ENCODE peak calls at places on chromosomes 2 and 18, in nine cellular contexts. K is stimulated activated naive CD4-positive, alpha-beta T cell treated with Interleukin-2 at 50 U/mL for 16 hours; O is epithelial cell of prostate; I is MV-4-11; R is retina; B is LoVo; H is M059J; T is iPS-NIHi11; Q is T-helper 9 cell. N is an unnamed sample.

GRCh38 chr2:86069783-86070339 is 35.8 kb downstream of the POLR1A start:
- DNase-seq in K (no peak), O (no peak), I (no peak), R (no peak), B (no peak), H (no peak), T (no peak), Q (no peak), N (no peak)

GRCh38 chr2:106161938-106162814 is 31.9 kb downstream of the UXS1 start:
- DNase-seq in K (no peak), O (no peak), I (no peak), R (no peak), B (no peak), H (no peak), T (no peak), Q (no peak), N (no peak)

GRCh38 chr2:27127883-27128670 is 4.5 kb downstream of the ABHD1 start:
- DNase-seq in K (no peak), O (no peak), I (no peak), R (no peak), B (no peak), H (no peak), T (no peak), Q (no peak), N (no peak)

GRCh38 chr2:231632559-231633142 is 40.0 kb downstream of the TEX44 start:
- DNase-seq in K (no peak), O (no peak), I (no peak), R (no peak), B (no peak), H (peak), T (no peak), Q (no peak), N (no peak)

GRCh38 chr2:120251077-120251476 is 1.6 kb upstream of the RALB start:
- DNase-seq in K (no peak), O (no peak), I (no peak), R (peak), B (no peak), H (no peak), T (no peak), Q (no peak), N (no peak)

GRCh38 chr2:9702604-9703084 is 71.8 kb upstream of the YWHAQ start:
- DNase-seq in K (no peak), O (no peak), I (no peak), R (no peak), B (no peak), H (no peak), T (no peak), Q (no peak), N (no peak)

GRCh38 chr2:224334083-224334482 is 67.8 kb downstream of the FAM124B start:
- DNase-seq in K (no peak), O (no peak), I (peak), R (peak), B (no peak), H (no peak), T (no peak), Q (no peak), N (no peak)

GRCh38 chr2:155020246-155020645 is 321.8 kb downstream of the KCNJ3 start:
- DNase-seq in K (no peak), O (no peak), I (no peak), R (no peak), B (no peak), H (no peak), T (no peak), Q (no peak), N (no peak)

GRCh38 chr2:54287532-54287931 is 31.5 kb upstream of the TSPYL6 start:
- DNase-seq in K (no peak), O (no peak), I (no peak), R (no peak), B (no peak), H (no peak), T (no peak), Q (no peak), N (no peak)

GRCh38 chr2:188789951-188790350 is 184.2 kb upstream of the COL3A1 start:
- DNase-seq in K (no peak), O (no peak), I (no peak), R (no peak), B (no peak), H (no peak), T (no peak), Q (no peak), N (no peak)

GRCh38 chr2:206392118-206392517 is 51.2 kb upstream of the ADAM23 start:
- DNase-seq in K (no peak), O (no peak), I (peak), R (no peak), B (peak), H (peak), T (peak), Q (no peak), N (no peak)

GRCh38 chr2:28414583-28414982 is 21.9 kb downstream of the FOSL2 start:
- DNase-seq in K (no peak), O (no peak), I (no peak), R (no peak), B (no peak), H (no peak), T (no peak), Q (no peak), N (no peak)

GRCh38 chr2:23684540-23685176 is 242.3 kb downstream of the ATAD2B start:
- DNase-seq in K (no peak), O (no peak), I (no peak), R (no peak), B (no peak), H (peak), T (no peak), Q (no peak), N (no peak)

GRCh38 chr2:149098722-149099121 is 60.2 kb downstream of the LYPD6B start:
- DNase-seq in K (no peak), O (no peak), I (no peak), R (peak), B (peak), H (peak), T (no peak), Q (no peak), N (no peak)

GRCh38 chr2:46284812-46285211 is 12.4 kb upstream of the EPAS1 start:
- DNase-seq in K (no peak), O (no peak), I (no peak), R (peak), B (no peak), H (no peak), T (no peak), Q (no peak), N (no peak)

GRCh38 chr18:76518543-76519155 is 23.6 kb upstream of the ZNF516 start:
- DNase-seq in K (no peak), O (no peak), I (peak), R (peak), B (no peak), H (no peak), T (peak), Q (no peak), N (peak)

GRCh38 chr2:236167297-236168109 is 683 bp downstream of the GBX2 start:
- DNase-seq in K (no peak), O (peak), I (no peak), R (peak), B (no peak), H (peak), T (peak), Q (no peak), N (no peak)

GRCh38 chr2:3968736-3969135 is 265.4 kb downstream of the DCDC2C start:
- DNase-seq in K (no peak), O (no peak), I (no peak), R (no peak), B (no peak), H (no peak), T (no peak), Q (no peak), N (no peak)

GRCh38 chr2:85786444-85786843 is 32.7 kb downstream of the ATOH8 start:
- DNase-seq in K (no peak), O (no peak), I (no peak), R (no peak), B (no peak), H (no peak), T (no peak), Q (no peak), N (no peak)

GRCh38 chr2:170679607-170680079 is 35.5 kb upstream of the SP5 start:
- DNase-seq in K (no peak), O (no peak), I (no peak), R (no peak), B (no peak), H (no peak), T (no peak), Q (no peak), N (peak)

GRCh38 chr2:25494626-25495025 is 152.9 kb upstream of the DNMT3A start:
- DNase-seq in K (no peak), O (no peak), I (no peak), R (no peak), B (no peak), H (no peak), T (peak), Q (no peak), N (no peak)

GRCh38 chr2:34096552-34097171 is 497.6 kb upstream of the FAM98A start:
- DNase-seq in K (peak), O (no peak), I (peak), R (peak), B (peak), H (peak), T (peak), Q (peak), N (peak)

GRCh38 chr2:182360012-182360662 is 66.7 kb downstream of the PDE1A start:
- DNase-seq in K (no peak), O (no peak), I (no peak), R (no peak), B (no peak), H (peak), T (no peak), Q (no peak), N (no peak)

GRCh38 chr2:199303814-199304213 is 153.9 kb downstream of the SATB2 start:
- DNase-seq in K (no peak), O (peak), I (no peak), R (no peak), B (no peak), H (peak), T (no peak), Q (no peak), N (no peak)

GRCh38 chr2:11342561-11343343 is 1.7 kb downstream of the ROCK2 start:
- DNase-seq in K (no peak), O (peak), I (peak), R (peak), B (peak), H (peak), T (no peak), Q (no peak), N (no peak)

GRCh38 chr2:232455426-232456255 is at the start of gene ALPI:
- DNase-seq in K (no peak), O (no peak), I (no peak), R (no peak), B (peak), H (no peak), T (no peak), Q (no peak), N (no peak)

GRCh38 chr2:181456660-181457120 is 496 bp upstream of the ITGA4 start:
- DNase-seq in K (peak), O (no peak), I (peak), R (no peak), B (no peak), H (peak), T (peak), Q (peak), N (no peak)

GRCh38 chr2:240433973-240434727 is 1.3 kb upstream of the GPC1 start:
- DNase-seq in K (no peak), O (peak), I (no peak), R (no peak), B (peak), H (peak), T (no peak), Q (no peak), N (peak)

GRCh38 chr2:19738707-19739106 is 163.1 kb downstream of the TTC32 start:
- DNase-seq in K (no peak), O (no peak), I (no peak), R (no peak), B (no peak), H (peak), T (no peak), Q (no peak), N (no peak)

GRCh38 chr2:47896450-47896968 is 9.8 kb downstream of the FBXO11 start:
- DNase-seq in K (no peak), O (no peak), I (peak), R (no peak), B (no peak), H (no peak), T (no peak), Q (no peak), N (no peak)

N was measured in mesothelial cell of epicardium.